ENCODE peak calls at places on chromosomes 2 and 18, in seven cellular contexts. Z is cardiac muscle cell, D is adrenal gland, T is fibroblast of pulmonary artery, F is fibroblast of lung, N is esophagus squamous epithelium, G is mammary epithelial cell. W is an unnamed sample.

GRCh38 chr2:110655701-110656100 is 22.2 kb downstream of the BUB1 start:
- DNase-seq in Z (peak; percentile 36), D (no peak), T (peak; percentile 50), F (peak; percentile 64), N (no peak), G (no peak), W (no peak)

GRCh38 chr2:216546646-216547403 is 48.2 kb downstream of the RPL37A start:
- DNase-seq in Z (no peak), D (peak; percentile 69), T (no peak), F (peak; percentile 74), N (no peak), G (peak; percentile 70), W (no peak)

GRCh38 chr2:207819839-207820784 is 50.4 kb upstream of the FZD5 start:
- DNase-seq in Z (no peak), D (no peak), T (no peak), F (peak; percentile 15), N (no peak), G (no peak), W (no peak)

GRCh38 chr2:118988706-118989105 is 46.7 kb downstream of the MARCO start:
- DNase-seq in Z (no peak), D (no peak), T (no peak), F (no peak), N (no peak), G (no peak), W (no peak)

GRCh38 chr2:197452754-197453122 is 614 bp upstream of the COQ10B start:
- DNase-seq in Z (no peak), D (no peak), T (no peak), F (no peak), N (no peak), G (no peak), W (no peak)

GRCh38 chr18:49013961-49014604 is 63.3 kb upstream of the SMAD7 start:
- DNase-seq in Z (no peak), D (peak; percentile 12), T (no peak), F (no peak), N (no peak), G (no peak), W (no peak)

GRCh38 chr2:172844021-172844420 is 108.4 kb downstream of the RAPGEF4 start:
- DNase-seq in Z (no peak), D (no peak), T (no peak), F (no peak), N (no peak), G (no peak), W (no peak)

GRCh38 chr2:138185827-138186226 is 221.6 kb downstream of the HNMT start:
- DNase-seq in Z (peak; percentile 13), D (no peak), T (no peak), F (no peak), N (no peak), G (no peak), W (no peak)

GRCh38 chr2:158184556-158185343 is 83.1 kb downstream of the UPP2 start:
- DNase-seq in Z (no peak), D (no peak), T (no peak), F (no peak), N (no peak), G (peak; percentile 39), W (no peak)

GRCh38 chr2:218026244-218026643 is 23.4 kb upstream of the TNS1 start:
- DNase-seq in Z (no peak), D (peak; percentile 10), T (no peak), F (no peak), N (no peak), G (no peak), W (no peak)

GRCh38 chr18:7370375-7370774 is 139.5 kb downstream of the LRRC30 start:
- DNase-seq in Z (peak; percentile 46), D (no peak), T (no peak), F (no peak), N (no peak), G (no peak), W (no peak)

GRCh38 chr2:40281021-40281940 is 170.6 kb downstream of the SLC8A1 start:
- DNase-seq in Z (peak; percentile 69), D (no peak), T (peak; percentile 64), F (peak; percentile 90), N (no peak), G (peak; percentile 91), W (peak; percentile 67)

GRCh38 chr2:173749315-173749714 is 215.9 kb downstream of the SP3 start:
- DNase-seq in Z (peak; percentile 61), D (no peak), T (peak; percentile 65), F (peak; percentile 39), N (no peak), G (peak; percentile 6), W (no peak)

GRCh38 chr18:77127769-77128671 is 4.6 kb downstream of the MBP start:
- DNase-seq in Z (peak; percentile 90), D (peak; percentile 44), T (peak; percentile 92), F (peak; percentile 96), N (no peak), G (peak; percentile 99), W (peak; percentile 65)

GRCh38 chr2:54899576-54900200 is 150.6 kb downstream of the RTN4 start:
- DNase-seq in Z (peak; percentile 76), D (no peak), T (peak; percentile 79), F (peak; percentile 51), N (no peak), G (peak; percentile 53), W (no peak)

GRCh38 chr2:186523781-186524180 is 37.7 kb downstream of the ZC3H15 start:
- DNase-seq in Z (no peak), D (no peak), T (no peak), F (no peak), N (no peak), G (no peak), W (no peak)

GRCh38 chr2:211181626-211182025 is 625.2 kb downstream of the CPS1 start:
- DNase-seq in Z (no peak), D (no peak), T (no peak), F (peak; percentile 23), N (no peak), G (no peak), W (no peak)

GRCh38 chr2:168649105-168649504 is 153.3 kb upstream of the NOSTRIN start:
- DNase-seq in Z (peak; percentile 29), D (no peak), T (no peak), F (no peak), N (no peak), G (no peak), W (no peak)

GRCh38 chr2:215422676-215423075 is 13.2 kb downstream of the FN1 start:
- DNase-seq in Z (peak; percentile 48), D (no peak), T (peak; percentile 51), F (peak; percentile 27), N (no peak), G (no peak), W (no peak)

GRCh38 chr2:239150125-239151011 is 250.5 kb downstream of the HDAC4 start:
- DNase-seq in Z (no peak), D (peak; percentile 9), T (no peak), F (no peak), N (no peak), G (no peak), W (no peak)

GRCh38 chr2:151339168-151339567 is 18.2 kb upstream of the TNFAIP6 start:
- DNase-seq in Z (peak; percentile 40), D (no peak), T (no peak), F (no peak), N (no peak), G (no peak), W (no peak)

GRCh38 chr2:233226511-233227031 is 24.9 kb upstream of the ATG16L1 start:
- DNase-seq in Z (no peak), D (no peak), T (no peak), F (no peak), N (no peak), G (no peak), W (no peak)
- H3K4me3 ChIP-seq in Z (no peak overlapping the region), D (no peak overlapping the region), T (no peak overlapping the region), F (no peak overlapping the region), N (no peak overlapping the region), G (no peak overlapping the region), W (no peak overlapping the region)

GRCh38 chr2:16244153-16244965 is 304.0 kb downstream of the MYCN start:
- DNase-seq in Z (no peak), D (no peak), T (no peak), F (no peak), N (no peak), G (no peak), W (no peak)
- H3K4me3 ChIP-seq in Z (no peak overlapping the region), D (no peak overlapping the region), T (no peak overlapping the region), F (no peak overlapping the region), N (no peak overlapping the region), G (no peak overlapping the region), W (no peak overlapping the region)

GRCh38 chr2:96568094-96568493 is 31.5 kb downstream of the ARID5A start:
- DNase-seq in Z (no peak), D (no peak), T (no peak), F (no peak), N (no peak), G (no peak), W (no peak)

GRCh38 chr2:96564563-96564962 is 28.0 kb downstream of the ARID5A start:
- DNase-seq in Z (no peak), D (no peak), T (no peak), F (no peak), N (no peak), G (no peak), W (no peak)

GRCh38 chr2:96564026-96564425 is 27.5 kb downstream of the ARID5A start:
- DNase-seq in Z (no peak), D (no peak), T (no peak), F (no peak), N (no peak), G (no peak), W (no peak)

DNA sequence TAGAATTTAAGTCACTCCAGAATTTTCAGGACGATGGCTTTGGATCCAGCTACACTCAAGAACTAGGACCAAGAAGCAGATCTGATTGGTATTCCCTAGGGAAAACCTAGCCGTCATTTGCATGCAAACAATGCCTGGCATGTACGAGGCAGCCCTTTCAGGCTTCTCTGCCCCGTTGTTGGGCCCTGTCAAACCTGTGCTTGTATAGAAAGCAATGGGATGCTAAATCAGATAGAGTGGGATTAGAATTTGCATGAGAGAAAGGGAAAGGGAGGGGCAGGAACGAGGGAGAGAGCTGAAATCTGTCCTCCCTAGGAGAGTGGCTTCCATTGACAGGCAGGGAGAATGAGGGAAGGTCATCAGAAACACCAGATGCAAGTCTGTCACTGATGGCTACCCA is 28.6 kb downstream of the ARID5A start:
- DNase-seq in Z (no peak), D (no peak), T (no peak), F (no peak), N (no peak), G (no peak), W (no peak)
- H3K4me3 ChIP-seq in Z (no peak overlapping the region), D (no peak overlapping the region), T (no peak overlapping the region), F (no peak overlapping the region), N (no peak overlapping the region), G (no peak overlapping the region), W (no peak overlapping the region)

DNA sequence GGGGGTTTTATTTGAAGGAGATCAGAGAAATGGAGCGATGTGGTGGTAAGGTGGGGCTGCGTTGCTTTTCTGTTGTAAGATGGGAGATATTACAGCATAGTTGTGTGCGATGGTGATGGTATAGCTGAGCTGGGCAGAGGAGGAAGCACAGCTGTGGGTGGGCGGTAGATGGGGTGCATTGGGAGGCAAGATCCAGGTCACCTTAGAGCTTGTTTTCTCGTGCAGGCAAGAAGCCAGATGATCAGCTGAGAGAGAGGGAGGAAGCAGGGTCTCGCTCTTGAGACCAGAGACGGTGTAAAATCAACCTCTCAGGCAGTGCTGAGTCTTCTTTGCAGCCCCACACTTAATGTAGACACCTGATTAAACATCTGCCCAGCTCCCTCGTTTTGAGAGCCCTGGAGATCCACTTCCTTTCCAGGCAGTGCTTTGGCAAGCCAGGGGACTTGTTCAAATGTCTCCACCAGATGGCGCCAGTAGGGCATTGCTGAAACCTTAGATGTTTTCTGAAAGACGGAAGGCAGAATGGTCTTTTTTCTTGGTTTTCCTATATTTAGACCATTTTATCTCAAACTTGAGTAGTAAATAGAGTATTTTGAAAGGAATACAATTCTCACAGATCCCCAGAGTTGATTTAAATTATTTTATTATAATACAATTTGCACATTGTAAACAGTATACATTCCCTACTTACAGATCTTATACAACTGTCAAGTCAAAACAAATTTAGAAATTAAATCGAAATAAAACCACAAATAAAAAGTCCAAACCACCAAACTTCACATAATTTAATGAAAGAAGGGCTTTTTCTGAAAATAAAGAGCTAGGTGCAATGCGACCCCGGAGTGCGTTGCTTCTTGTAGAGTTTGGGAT is 21.1 kb upstream of the LYPD6B start:
- DNase-seq in Z (peak; percentile 86), D (peak; percentile 73), T (peak; percentile 83), F (peak; percentile 57), N (no peak), G (peak; percentile 40), W (peak; percentile 79)
- H3K4me3 ChIP-seq in Z (no peak overlapping the region), D (no peak overlapping the region), T (no peak overlapping the region), F (no peak overlapping the region), N (no peak overlapping the region), G (no peak overlapping the region), W (no peak overlapping the region)

W was measured in breast epithelium.